ENCODE peak calls at places on chromosomes 2 and 18, in nine cellular contexts. D is GM12865, P is GM06990, U is lower lobe of right lung, X is BJ, R is brain microvascular endothelial cell, Z is IMR-90, S is A549, K is astrocyte of the cerebellum. O is an unnamed sample.

GRCh38 chr2:52629531-52629930 is 1138.1 kb upstream of the CHAC2 start:
- DNase-seq in D (no peak), P (no peak), U (no peak), X (no peak), R (no peak), Z (no peak), S (no peak), K (no peak), O (no peak)

GRCh38 chr2:15009681-15010080 is 377.2 kb downstream of the LRATD1 start:
- DNase-seq in D (no peak), P (no peak), U (no peak), X (no peak), R (no peak), Z (peak), S (no peak), K (no peak), O (no peak)

GRCh38 chr2:13597176-13597575 is 880.4 kb downstream of the TRIB2 start:
- DNase-seq in D (no peak), P (no peak), U (no peak), X (no peak), R (no peak), Z (no peak), S (no peak), K (no peak), O (no peak)

GRCh38 chr18:22408059-22408458 is 9.7 kb downstream of the CTAGE1 start:
- DNase-seq in D (no peak), P (no peak), U (no peak), X (no peak), R (no peak), Z (no peak), S (no peak), K (no peak), O (no peak)

GRCh38 chr2:142769761-142770160 is 107.7 kb upstream of the KYNU start:
- DNase-seq in D (no peak), P (no peak), U (no peak), X (no peak), R (peak), Z (peak), S (no peak), K (no peak), O (no peak)

GRCh38 chr2:195395351-195395750 is 261.7 kb upstream of the SLC39A10 start:
- DNase-seq in D (no peak), P (no peak), U (no peak), X (no peak), R (peak), Z (peak), S (no peak), K (no peak), O (no peak)

GRCh38 chr2:11373096-11373495 is 28.7 kb upstream of the ROCK2 start:
- DNase-seq in D (no peak), P (no peak), U (no peak), X (no peak), R (no peak), Z (no peak), S (no peak), K (no peak), O (no peak)

GRCh38 chr18:57030417-57030816 is 116.5 kb upstream of the BOD1L2 start:
- DNase-seq in D (no peak), P (no peak), U (no peak), X (no peak), R (no peak), Z (no peak), S (no peak), K (no peak), O (no peak)

GRCh38 chr2:96906719-96907404 is 37.0 kb upstream of the SEMA4C start:
- DNase-seq in D (no peak), P (no peak), U (no peak), X (no peak), R (no peak), Z (no peak), S (no peak), K (no peak), O (no peak)

GRCh38 chr2:173077506-173078177 is 2.0 kb downstream of the MAP3K20 start:
- DNase-seq in D (no peak), P (no peak), U (no peak), X (no peak), R (no peak), Z (peak), S (no peak), K (peak), O (no peak)

GRCh38 chr2:177464549-177464948 is 72.0 kb downstream of the AGPS start:
- DNase-seq in D (no peak), P (no peak), U (no peak), X (no peak), R (peak), Z (peak), S (no peak), K (no peak), O (peak)

GRCh38 chr18:63979409-63979908 is 9.6 kb downstream of the SERPINB8 start:
- DNase-seq in D (peak), P (peak), U (no peak), X (peak), R (peak), Z (peak), S (peak), K (peak), O (no peak)

GRCh38 chr2:119233326-119234020 is 9.8 kb downstream of the STEAP3 start:
- DNase-seq in D (peak), P (no peak), U (no peak), X (no peak), R (no peak), Z (peak), S (no peak), K (no peak), O (no peak)

GRCh38 chr2:234950730-234951385 is 959 bp upstream of the SH3BP4 start:
- DNase-seq in D (no peak), P (no peak), U (no peak), X (no peak), R (peak), Z (peak), S (no peak), K (no peak), O (no peak)

GRCh38 chr2:19667536-19667949 is 234.2 kb downstream of the TTC32 start:
- DNase-seq in D (no peak), P (no peak), U (no peak), X (no peak), R (no peak), Z (no peak), S (no peak), K (no peak), O (no peak)

GRCh38 chr2:207337234-207338219 is 171.8 kb upstream of the KLF7 start:
- DNase-seq in D (peak), P (no peak), U (no peak), X (no peak), R (peak), Z (peak), S (peak), K (no peak), O (no peak)

GRCh38 chr2:16686641-16687040 is 21.0 kb upstream of the CYRIA start:
- DNase-seq in D (no peak), P (no peak), U (no peak), X (no peak), R (no peak), Z (no peak), S (no peak), K (no peak), O (no peak)

GRCh38 chr2:215826838-215827441 is 186.4 kb downstream of the MREG start:
- DNase-seq in D (no peak), P (no peak), U (no peak), X (no peak), R (no peak), Z (peak), S (peak), K (no peak), O (no peak)

DNA sequence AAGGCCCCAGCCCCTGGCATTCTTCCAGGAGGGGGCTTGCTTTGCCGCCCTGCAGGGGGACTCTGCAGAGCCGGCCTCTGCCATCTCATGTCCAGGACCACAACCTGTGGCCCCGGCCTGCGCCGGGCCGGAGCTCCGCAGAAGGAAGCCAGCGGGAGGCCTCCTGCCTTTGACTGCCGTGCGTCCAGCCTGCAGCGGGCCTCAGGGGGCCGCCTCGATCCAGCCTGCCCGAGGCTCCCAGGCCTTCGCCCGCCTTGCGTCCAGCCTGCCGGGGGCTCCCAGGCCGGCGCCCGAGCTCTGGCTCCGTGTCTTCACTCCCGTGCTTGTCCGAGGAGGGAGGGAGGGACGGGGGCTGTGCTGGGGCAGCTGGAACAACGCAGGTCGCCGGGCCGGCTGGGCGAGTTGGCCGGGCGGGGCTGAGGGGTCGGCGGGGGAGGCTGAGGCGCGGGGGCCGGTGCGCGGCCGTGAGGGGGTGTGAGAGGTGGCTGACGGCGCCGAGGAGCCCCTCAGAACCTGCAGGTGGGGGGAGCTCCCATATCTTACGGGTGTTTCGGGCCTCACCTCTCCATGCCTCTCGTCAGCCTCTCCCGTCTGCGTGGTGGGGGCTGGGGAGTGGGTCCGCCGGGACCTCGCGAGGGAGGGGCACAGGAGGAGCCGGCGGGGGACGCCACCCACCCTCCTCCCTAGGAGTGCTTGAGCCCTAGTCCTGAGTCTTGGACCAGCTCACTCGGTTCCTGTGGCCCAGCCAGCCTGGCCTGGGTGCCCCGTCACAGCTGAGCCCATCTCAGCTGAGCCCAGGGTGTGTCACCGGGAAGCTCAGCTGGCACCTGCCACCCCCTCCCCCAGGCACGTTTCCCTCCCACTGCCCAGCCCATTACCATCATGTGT is 20.5 kb downstream of the GPC1 start:
- DNase-seq in D (no peak), P (no peak), U (no peak), X (no peak), R (no peak), Z (no peak), S (no peak), K (no peak), O (no peak)
- H3K4me3 ChIP-seq in D (no peak), P (no peak), U (peak), X (no peak), R (no peak), Z (no peak), S (no peak), K (no peak), O (no peak)

GRCh38 chr2:238243496-238244076 is 3.7 kb upstream of the HES6 start:
- DNase-seq in D (no peak), P (no peak), U (no peak), X (no peak), R (no peak), Z (no peak), S (no peak), K (no peak), O (no peak)
- TF ChIP-seq CTCF in D (no peak), P (no peak), U (no peak), X (no peak), R (peak), Z (peak), S (no peak), K (peak), O (no peak)

DNA sequence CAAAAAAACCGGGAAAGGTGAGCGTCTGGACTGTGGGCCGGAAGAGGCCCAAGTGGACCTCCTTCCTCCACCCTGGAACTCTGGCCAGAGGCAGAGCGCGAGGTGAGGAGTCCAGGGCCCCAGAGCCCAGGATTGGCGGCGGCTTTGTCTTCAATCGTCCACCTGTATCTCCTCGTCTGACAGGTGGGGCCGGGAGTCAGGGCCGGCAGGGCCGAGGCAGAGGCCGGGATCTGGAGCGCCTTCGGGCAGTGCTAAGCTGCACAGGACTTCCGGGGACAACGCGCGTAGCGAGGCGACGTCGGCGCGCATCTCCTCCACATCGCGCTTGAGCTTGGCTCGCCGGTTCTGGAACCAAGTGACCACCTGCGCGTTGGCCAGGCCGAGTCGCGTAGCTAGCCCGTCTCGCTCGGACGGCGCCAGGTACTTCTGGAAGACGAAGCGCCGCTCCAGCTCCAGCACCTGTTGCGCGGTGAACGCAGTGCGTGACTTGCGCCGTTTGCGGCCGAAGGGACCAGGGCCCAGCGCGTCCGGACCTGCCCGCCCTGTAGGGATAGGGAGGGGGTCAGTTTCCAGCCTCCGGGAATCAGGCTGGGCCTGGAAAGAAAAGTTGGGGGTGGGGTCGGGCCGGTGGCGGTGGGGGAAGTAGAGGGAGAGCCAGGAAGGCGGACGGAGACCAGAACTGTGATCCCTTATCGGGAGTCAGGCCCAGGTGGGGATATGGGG is 1.5 kb downstream of the LBX2 start:
- DNase-seq in D (peak), P (no peak), U (peak), X (no peak), R (no peak), Z (no peak), S (no peak), K (no peak), O (no peak)
- H3K4me3 ChIP-seq in D (peak), P (peak), U (peak), X (no peak), R (peak), Z (no peak), S (no peak), K (peak), O (peak)

GRCh38 chr18:12689256-12689655 is 13.3 kb downstream of the CEP76 start:
- DNase-seq in D (no peak), P (no peak), U (no peak), X (no peak), R (no peak), Z (no peak), S (no peak), K (no peak), O (no peak)

GRCh38 chr18:12691021-12691420 is 11.5 kb downstream of the CEP76 start:
- DNase-seq in D (no peak), P (no peak), U (no peak), X (no peak), R (no peak), Z (no peak), S (no peak), K (no peak), O (no peak)

GRCh38 chr18:12686100-12686499 is 16.4 kb downstream of the CEP76 start:
- DNase-seq in D (peak), P (no peak), U (no peak), X (no peak), R (peak), Z (peak), S (peak), K (no peak), O (no peak)
- TF ChIP-seq CTCF in D (no peak), P (peak), U (no peak), X (peak), R (peak), Z (peak), S (peak), K (peak), O (no peak)

GRCh38 chr2:66445781-66446177 is 10.9 kb downstream of the MEIS1 start:
- DNase-seq in D (no peak), P (no peak), U (peak), X (no peak), R (no peak), Z (no peak), S (no peak), K (no peak), O (no peak)

GRCh38 chr2:66446178-66446860 is 11.4 kb downstream of the MEIS1 start:
- DNase-seq in D (no peak), P (no peak), U (peak), X (no peak), R (no peak), Z (no peak), S (no peak), K (no peak), O (no peak)

GRCh38 chr2:66448592-66448991 is 13.7 kb downstream of the MEIS1 start:
- DNase-seq in D (no peak), P (no peak), U (no peak), X (no peak), R (no peak), Z (no peak), S (no peak), K (no peak), O (no peak)

GRCh38 chr2:66446924-66447323 is 12.0 kb downstream of the MEIS1 start:
- DNase-seq in D (no peak), P (no peak), U (no peak), X (no peak), R (no peak), Z (no peak), S (no peak), K (no peak), O (no peak)

GRCh38 chr2:66447676-66448075 is 12.8 kb downstream of the MEIS1 start:
- DNase-seq in D (no peak), P (no peak), U (no peak), X (no peak), R (no peak), Z (no peak), S (no peak), K (no peak), O (no peak)
- H3K4me3 ChIP-seq in D (no peak), P (no peak), U (peak), X (no peak), R (no peak), Z (peak), S (no peak), K (no peak), O (no peak)

GRCh38 chr2:74414913-74415761 is 6.3 kb downstream of the C2orf81 start:
- DNase-seq in D (no peak), P (peak), U (peak), X (no peak), R (no peak), Z (no peak), S (no peak), K (no peak), O (no peak)
- TF ChIP-seq CTCF in D (no peak), P (peak), U (peak), X (peak), R (peak), Z (no peak), S (no peak), K (peak), O (peak)

DNA sequence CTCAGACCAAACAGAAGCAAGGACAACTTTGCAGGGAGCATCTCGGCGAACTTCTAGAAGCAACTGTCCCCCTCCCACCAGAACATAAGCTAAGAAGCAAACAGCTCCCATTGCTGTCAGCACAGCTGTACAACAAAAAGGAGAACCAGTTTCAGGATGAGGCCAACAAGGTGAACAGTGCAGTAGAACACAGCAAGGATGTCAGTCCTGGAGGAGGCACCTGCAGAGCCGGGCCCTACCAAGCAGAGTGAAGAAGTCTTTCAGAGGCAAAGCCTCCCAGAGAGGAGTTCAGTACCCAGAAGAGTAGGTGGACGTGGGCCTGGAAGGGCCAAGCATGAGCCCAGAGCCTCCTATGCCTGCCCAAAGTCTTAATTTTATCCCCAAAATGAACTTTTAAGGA is 1.0 kb downstream of the PASK start:
- DNase-seq in D (peak), P (no peak), U (no peak), X (no peak), R (no peak), Z (no peak), S (no peak), K (no peak), O (no peak)
- H3K4me3 ChIP-seq in D (peak), P (peak), U (peak), X (no peak), R (peak), Z (no peak), S (peak), K (peak), O (peak)

GRCh38 chr2:50694798-50695197 is 337.1 kb downstream of the NRXN1 start:
- DNase-seq in D (no peak), P (no peak), U (no peak), X (no peak), R (no peak), Z (no peak), S (no peak), K (no peak), O (no peak)

GRCh38 chr2:50687327-50687726 is 344.6 kb downstream of the NRXN1 start:
- DNase-seq in D (no peak), P (no peak), U (no peak), X (no peak), R (no peak), Z (peak), S (no peak), K (no peak), O (no peak)

GRCh38 chr2:50691518-50691917 is 340.4 kb downstream of the NRXN1 start:
- DNase-seq in D (no peak), P (no peak), U (no peak), X (no peak), R (no peak), Z (no peak), S (no peak), K (no peak), O (no peak)

DNA sequence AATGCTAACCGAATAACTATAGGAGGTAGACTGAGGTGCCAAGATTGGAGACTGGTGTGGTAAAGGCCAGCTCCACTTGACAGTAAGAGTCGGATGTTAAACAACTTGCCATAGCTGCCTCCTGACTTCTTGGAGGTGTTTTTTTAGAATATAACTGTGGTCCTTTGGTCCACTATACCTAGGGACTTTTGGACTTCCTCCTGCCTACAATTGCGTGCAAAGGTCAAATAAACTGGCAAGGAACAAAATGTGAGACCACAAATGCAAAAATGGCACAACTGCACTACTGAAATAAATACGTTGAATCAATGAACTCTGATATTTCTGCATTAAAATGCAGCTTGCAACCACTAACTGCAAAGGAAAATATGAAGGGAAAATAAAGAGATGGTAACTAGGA is 338.6 kb downstream of the NRXN1 start:
- DNase-seq in D (no peak), P (no peak), U (no peak), X (no peak), R (no peak), Z (no peak), S (no peak), K (no peak), O (no peak)
- TF ChIP-seq CTCF in D (no peak), P (no peak), U (no peak), X (no peak), R (no peak), Z (no peak), S (no peak), K (no peak), O (no peak)

GRCh38 chr2:65452150-65452895 is 19.9 kb upstream of the SPRED2 start:
- DNase-seq in D (no peak), P (no peak), U (no peak), X (no peak), R (no peak), Z (no peak), S (no peak), K (no peak), O (no peak)

GRCh38 chr2:65453916-65454315 is 21.5 kb upstream of the SPRED2 start:
- DNase-seq in D (no peak), P (no peak), U (no peak), X (no peak), R (no peak), Z (peak), S (no peak), K (no peak), O (no peak)

GRCh38 chr2:65456074-65456473 is 23.7 kb upstream of the SPRED2 start:
- DNase-seq in D (no peak), P (no peak), U (no peak), X (no peak), R (peak), Z (peak), S (no peak), K (peak), O (no peak)

GRCh38 chr2:65450810-65451209 is 18.4 kb upstream of the SPRED2 start:
- DNase-seq in D (no peak), P (no peak), U (no peak), X (no peak), R (no peak), Z (no peak), S (no peak), K (no peak), O (no peak)

GRCh38 chr2:65450395-65450794 is 18.0 kb upstream of the SPRED2 start:
- DNase-seq in D (no peak), P (no peak), U (no peak), X (no peak), R (no peak), Z (no peak), S (no peak), K (no peak), O (no peak)
- H3K4me3 ChIP-seq in D (no peak), P (no peak), U (no peak), X (no peak), R (no peak), Z (no peak), S (no peak), K (no peak), O (no peak)